ENCODE peak calls at places on chromosome 2, in eight cellular contexts. I is NCI-H1092 treated with DMSO at 0.1 percent for 48 hours, V is neural progenitor cell, X is sciatic nerve, J is omental fat pad, H is GM12878, P is occipital lobe, R is NCI-H1048. S is an unnamed sample.

GRCh38 chr2:148674063-148675020 is 29.8 kb downstream of the EPC2 start:
- DNase-seq in R (no peak), H (no peak), I (no peak), P (no peak), X (no peak), V (peak; percentile 62), J (no peak), S (no peak)

GRCh38 chr2:24048662-24049484 is 668 bp upstream of the FKBP1B start:
- DNase-seq in V (peak; percentile 19), I (peak; percentile 30), R (no peak), P (no peak), J (no peak), H (no peak), X (no peak), S (no peak)

GRCh38 chr2:153870308-153870707 is 1.4 kb upstream of the GALNT13 start:
- DNase-seq in X (no peak), I (peak; percentile 16), V (peak; percentile 34), H (no peak), P (no peak), R (no peak), J (no peak), S (no peak)

GRCh38 chr2:136305517-136306192 is 187.7 kb upstream of the CXCR4 start:
- DNase-seq in R (no peak), I (peak; percentile 71), V (no peak), J (no peak), P (no peak), H (no peak), X (no peak), S (no peak)

GRCh38 chr2:185372188-185372587 is 366.4 kb upstream of the FSIP2 start:
- DNase-seq in H (no peak), R (no peak), P (no peak), V (no peak), I (no peak), X (no peak), J (no peak), S (no peak)

GRCh38 chr2:240232264-240232915 is 91.9 kb upstream of the OTOS start:
- DNase-seq in I (no peak), X (no peak), P (no peak), J (peak; percentile 17), H (no peak), V (no peak), R (no peak), S (no peak)

GRCh38 chr2:23386422-23387220 is 1.6 kb downstream of the KLHL29 start:
- DNase-seq in I (peak; percentile 31), H (no peak), X (peak; percentile 70), V (peak; percentile 67), R (no peak), P (peak; percentile 44), J (no peak), S (peak; percentile 51)

GRCh38 chr2:46412010-46412409 is 67.4 kb upstream of the TMEM247 start:
- DNase-seq in P (no peak), R (no peak), H (no peak), X (no peak), V (no peak), J (no peak), I (no peak), S (no peak)

GRCh38 chr2:105317937-105318336 is 11.6 kb downstream of the TGFBRAP1 start:
- DNase-seq in H (no peak), X (no peak), J (no peak), R (no peak), V (no peak), I (no peak), P (no peak), S (no peak)

GRCh38 chr2:115825912-115826311 is 1383.5 kb downstream of the DPP10 start:
- DNase-seq in X (no peak), P (no peak), I (no peak), R (no peak), H (no peak), J (no peak), V (no peak), S (no peak)

GRCh38 chr2:20468549-20469500 is 22.0 kb downstream of the RHOB start:
- DNase-seq in R (no peak), P (no peak), J (peak; percentile 20), V (no peak), X (no peak), I (no peak), H (no peak), S (no peak)

GRCh38 chr2:145652992-145653545 is 1133.2 kb upstream of the ZEB2 start:
- DNase-seq in P (no peak), X (no peak), J (no peak), V (no peak), R (no peak), I (no peak), H (no peak), S (no peak)

GRCh38 chr2:12352891-12353290 is 363.8 kb upstream of the TRIB2 start:
- DNase-seq in R (no peak), V (no peak), J (no peak), I (peak; percentile 92), H (no peak), X (no peak), P (no peak), S (no peak)

GRCh38 chr2:238908960-238909951 is 61.4 kb downstream of the TWIST2 start:
- DNase-seq in R (no peak), P (no peak), V (peak; percentile 49), H (no peak), J (no peak), X (peak; percentile 61), I (no peak), S (peak; percentile 7)

GRCh38 chr2:88096708-88097107 is 29.1 kb downstream of the SMYD1 start:
- DNase-seq in V (no peak), R (no peak), X (no peak), J (no peak), H (no peak), P (no peak), I (no peak), S (no peak)

GRCh38 chr2:168254158-168254935 is 7.0 kb upstream of the STK39 start:
- DNase-seq in X (no peak), P (no peak), J (no peak), I (no peak), H (no peak), V (no peak), R (no peak), S (no peak)

GRCh38 chr2:156526950-156527636 is 90.9 kb downstream of the GPD2 start:
- DNase-seq in V (no peak), X (no peak), J (no peak), I (no peak), H (no peak), P (no peak), R (no peak), S (no peak)

GRCh38 chr2:9179572-9180201 is 26.9 kb upstream of the ASAP2 start:
- DNase-seq in J (no peak), R (no peak), H (no peak), X (no peak), I (no peak), V (no peak), P (no peak), S (no peak)

GRCh38 chr2:30208453-30208852 is 22.9 kb upstream of the LBH start:
- DNase-seq in X (peak; percentile 77), I (peak; percentile 24), H (no peak), R (peak; percentile 4), J (no peak), V (peak; percentile 85), P (no peak), S (peak; percentile 75)

GRCh38 chr2:234863043-234863934 is 88.5 kb upstream of the SH3BP4 start:
- DNase-seq in P (peak; percentile 4), J (peak; percentile 34), V (no peak), R (no peak), I (no peak), H (no peak), X (peak; percentile 64), S (no peak)

GRCh38 chr2:26957524-26957923 is 12.9 kb upstream of the MAPRE3 start:
- DNase-seq in H (no peak), V (no peak), P (no peak), J (no peak), R (no peak), X (no peak), I (no peak), S (no peak)

GRCh38 chr2:36376319-36376765 is 20.8 kb downstream of the CRIM1 start:
- DNase-seq in X (peak; percentile 85), P (peak; percentile 25), R (no peak), H (no peak), V (no peak), J (peak; percentile 74), I (peak; percentile 23), S (no peak)

GRCh38 chr2:239306274-239307220 is 94.3 kb downstream of the HDAC4 start:
- DNase-seq in H (no peak), I (no peak), X (peak; percentile 54), J (no peak), P (no peak), V (no peak), R (no peak), S (peak; percentile 41)

GRCh38 chr2:151176661-151177060 is 85.0 kb downstream of the RBM43 start:
- DNase-seq in V (no peak), X (no peak), H (no peak), P (no peak), I (no peak), J (no peak), R (no peak), S (no peak)

GRCh38 chr2:240647503-240648154 is 22.3 kb downstream of the GPR35 start:
- DNase-seq in V (peak; percentile 22), H (no peak), R (no peak), J (no peak), X (no peak), I (no peak), P (no peak), S (peak; percentile 60)

GRCh38 chr2:47321411-47322031 is 81.4 kb upstream of the MSH2 start:
- DNase-seq in R (no peak), H (no peak), X (no peak), P (no peak), V (no peak), I (no peak), J (no peak), S (no peak)

GRCh38 chr2:71891155-71891554 is 256.5 kb downstream of the CYP26B1 start:
- DNase-seq in R (no peak), P (no peak), X (no peak), H (no peak), I (no peak), J (no peak), V (no peak), S (no peak)

GRCh38 chr2:239824051-239824694 is 201.0 kb downstream of the NDUFA10 start:
- DNase-seq in J (peak; percentile 21), P (no peak), R (peak; percentile 42), X (peak; percentile 27), V (peak; percentile 70), H (no peak), I (peak; percentile 24), S (no peak)

GRCh38 chr2:134988994-134989605 is 58.1 kb downstream of the MAP3K19 start:
- DNase-seq in R (no peak), P (no peak), I (peak; percentile 21), J (no peak), X (no peak), H (no peak), V (peak; percentile 24), S (no peak)

GRCh38 chr2:136206613-136207012 is 88.7 kb upstream of the CXCR4 start:
- DNase-seq in X (no peak), I (peak; percentile 87), J (no peak), R (no peak), P (no peak), H (peak; percentile 79), V (no peak), S (no peak)

GRCh38 chr2:190405069-190405468 is 3.1 kb upstream of the MFSD6 start:
- DNase-seq in J (no peak), R (no peak), X (no peak), I (no peak), V (no peak), P (no peak), H (no peak), S (no peak)

GRCh38 chr2:224413381-224413780 is 11.5 kb upstream of the FAM124B start:
- DNase-seq in V (no peak), X (no peak), P (no peak), H (no peak), J (no peak), R (no peak), I (no peak), S (no peak)

GRCh38 chr2:9430316-9431293 is 7.2 kb downstream of the CPSF3 start:
- DNase-seq in H (no peak), I (no peak), V (no peak), X (no peak), P (no peak), J (no peak), R (no peak), S (no peak)

GRCh38 chr2:10460366-10460796 is 12.3 kb upstream of the ODC1 start:
- DNase-seq in V (no peak), J (no peak), R (no peak), I (no peak), H (no peak), P (no peak), X (no peak), S (no peak)